ENCODE peak calls at places on chromosomes 16 and 17, in six cellular contexts. Z is sigmoid colon, J is A549, K is tibial nerve, E is transverse colon, L is GM12878. P is an unnamed sample.

GRCh38 chr16:9898555-9898954 is 283.7 kb downstream of the GRIN2A start:
- DNase-seq in J (no peak), L (no peak), Z (no peak), K (no peak), E (no peak), P (no peak)

GRCh38 chr17:49928126-49928800 is 40.7 kb upstream of the DLX4 start:
- DNase-seq in J (no peak), L (no peak), Z (no peak), K (no peak), E (no peak), P (no peak)

GRCh38 chr16:87489434-87490045 is 3.3 kb downstream of the ZCCHC14 start:
- DNase-seq in K (no peak), L (no peak), Z (no peak), E (no peak), J (no peak), P (no peak)

GRCh38 chr17:17557796-17558195 is 33.7 kb downstream of the PEMT start:
- DNase-seq in E (no peak), J (no peak), Z (no peak), L (no peak), K (no peak), P (no peak)

GRCh38 chr17:29931253-29931932 is 1.4 kb upstream of the SSH2 start:
- DNase-seq in E (peak), J (peak), Z (peak), K (peak), L (peak), P (peak)

GRCh38 chr16:88141580-88141979 is 190.3 kb downstream of the BANP start:
- DNase-seq in K (no peak), L (no peak), J (no peak), E (no peak), Z (no peak), P (no peak)

GRCh38 chr16:12253731-12254130 is 277.2 kb downstream of the SNX29 start:
- DNase-seq in K (no peak), E (no peak), Z (no peak), L (no peak), J (no peak), P (no peak)

GRCh38 chr16:70715113-70715711 is 29.4 kb upstream of the MTSS2 start:
- DNase-seq in E (peak), L (no peak), K (peak), J (peak), Z (peak), P (peak)

GRCh38 chr16:80583466-80583865 is 42.7 kb downstream of the DYNLRB2 start:
- DNase-seq in K (no peak), Z (no peak), J (no peak), E (no peak), L (no peak), P (no peak)

GRCh38 chr16:17173134-17173729 is 297.5 kb downstream of the XYLT1 start:
- DNase-seq in J (no peak), Z (peak), E (peak), K (peak), L (no peak), P (peak)

GRCh38 chr16:75288596-75289120 is 37.2 kb upstream of the BCAR1 start:
- DNase-seq in J (no peak), E (no peak), L (peak), K (no peak), Z (no peak), P (no peak)

GRCh38 chr16:81487301-81487720 is 42.7 kb downstream of the CMIP start:
- DNase-seq in L (no peak), J (no peak), Z (no peak), E (no peak), K (no peak), P (no peak)

GRCh38 chr16:30112197-30113030 is 923 bp downstream of the GDPD3 start:
- DNase-seq in E (peak), K (no peak), L (no peak), Z (peak), J (peak), P (peak)

GRCh38 chr16:54284931-54285413 is 1.6 kb downstream of the IRX3 start:
- DNase-seq in L (no peak), E (no peak), J (peak), Z (no peak), K (no peak), P (no peak)

GRCh38 chr17:76709077-76709950 is 1.5 kb downstream of the MXRA7 start:
- DNase-seq in J (peak), Z (peak), L (no peak), E (peak), K (peak), P (peak)
- H3K27ac ChIP-seq in J (peak), Z (peak), L (no peak), E (peak), K (peak), P (peak)

GRCh38 chr17:56679767-56680422 is 86.4 kb downstream of the NOG start:
- DNase-seq in L (no peak), E (no peak), Z (no peak), J (no peak), K (no peak), P (no peak)

GRCh38 chr17:56680676-56681075 is 87.2 kb downstream of the NOG start:
- DNase-seq in L (no peak), J (no peak), K (no peak), E (no peak), Z (no peak), P (no peak)

GRCh38 chr17:56676807-56677206 is 83.3 kb downstream of the NOG start:
- DNase-seq in E (no peak), K (no peak), J (peak), L (no peak), Z (no peak), P (no peak)

GRCh38 chr17:56679148-56679766 is 85.8 kb downstream of the NOG start:
- DNase-seq in Z (no peak), E (no peak), K (no peak), L (no peak), J (peak), P (no peak)

DNA sequence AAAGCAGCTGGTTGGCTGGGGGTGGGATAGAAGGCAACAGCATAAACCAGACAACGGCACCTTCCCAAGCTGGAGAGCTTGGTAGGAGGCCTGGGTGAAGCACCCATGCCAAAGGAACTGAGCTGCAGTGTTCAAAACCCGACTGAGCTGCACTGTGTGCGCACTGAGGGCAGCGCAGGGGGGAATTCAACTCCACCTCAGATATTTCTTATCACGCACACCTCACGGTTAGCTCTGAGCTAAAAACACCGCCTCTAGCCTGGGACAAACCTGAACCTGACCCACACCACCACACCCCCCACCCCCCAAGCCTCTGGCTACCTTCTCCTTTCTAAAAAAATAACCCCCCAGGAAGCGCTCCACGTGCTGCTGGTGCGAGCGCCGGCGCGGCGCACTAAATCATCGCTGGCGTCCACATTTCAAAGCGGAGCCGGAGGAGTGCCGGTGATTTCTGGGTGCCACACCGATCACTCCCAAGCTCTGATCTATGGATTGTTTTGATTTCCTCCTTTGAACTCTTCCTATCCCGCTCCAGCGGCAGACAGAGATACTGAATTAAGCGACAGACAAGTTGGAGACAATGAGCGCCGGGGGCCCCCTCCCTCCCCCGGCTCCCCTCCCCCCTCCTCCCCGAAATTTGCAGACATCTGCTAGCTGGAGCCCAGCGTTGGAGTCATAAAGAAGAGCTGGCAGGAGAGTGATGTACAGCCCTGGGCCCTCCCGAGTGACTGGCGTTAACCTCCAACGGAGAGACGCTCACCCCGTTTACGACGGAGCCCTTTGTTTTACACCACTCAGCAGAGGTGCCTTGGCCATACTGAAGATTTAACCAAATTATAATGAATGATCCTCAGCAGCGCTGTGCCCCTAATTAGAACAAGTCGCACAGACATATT is 85.0 kb downstream of the NOG start:
- DNase-seq in E (no peak), Z (no peak), K (no peak), J (no peak), L (no peak), P (no peak)
- H3K4me3 ChIP-seq in E (no peak), Z (peak), K (no peak), J (no peak), L (no peak), P (no peak)

GRCh38 chr16:66606000-66606751 is 1.7 kb downstream of the CMTM3 start:
- DNase-seq in L (no peak), J (no peak), K (no peak), E (no peak), Z (no peak), P (no peak)

GRCh38 chr16:66605177-66605999 is 884 bp downstream of the CMTM3 start:
- DNase-seq in L (no peak), J (peak), E (peak), Z (peak), K (no peak), P (no peak)

GRCh38 chr16:66610111-66610820 is 5.8 kb downstream of the CMTM3 start:
- DNase-seq in K (no peak), Z (no peak), L (no peak), J (no peak), E (no peak), P (no peak)

GRCh38 chr16:66609139-66609510 is 4.6 kb downstream of the CMTM3 start:
- DNase-seq in J (no peak), K (no peak), E (no peak), Z (no peak), L (no peak), P (no peak)

GRCh38 chr16:66608241-66609138 is 4.0 kb downstream of the CMTM3 start:
- DNase-seq in J (peak), E (peak), Z (peak), K (peak), L (no peak), P (peak)
- TF ChIP-seq EP300 in J (no peak), E (no peak), Z (no peak), K (peak), L (no peak), P (no peak)

DNA sequence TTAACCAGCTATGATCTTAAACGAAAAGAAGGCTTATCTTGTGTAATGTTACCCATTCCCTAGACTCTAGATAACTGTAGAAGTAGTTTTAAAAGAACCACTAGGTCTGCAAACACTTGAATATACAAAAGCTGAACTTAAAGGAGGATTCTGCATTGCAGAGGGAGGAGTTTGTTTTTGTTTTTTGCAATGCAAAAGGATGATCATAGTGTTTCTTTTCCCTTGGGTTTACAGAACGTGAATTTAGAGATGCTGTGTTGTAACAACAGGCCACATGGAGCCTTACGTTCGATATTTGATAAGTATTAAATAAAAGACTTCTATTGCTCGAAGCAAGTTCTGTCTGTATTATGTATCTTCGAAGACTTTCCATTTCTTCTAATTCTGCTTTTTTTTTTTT is 77.6 kb downstream of the CHD9 start:
- DNase-seq in Z (no peak), K (no peak), E (no peak), L (no peak), J (no peak), P (no peak)
- H3K27ac ChIP-seq in Z (peak), K (no peak), E (peak), L (no peak), J (no peak), P (no peak)

GRCh38 chr17:4833178-4833940 is at the start of gene MINK1:
- DNase-seq in J (peak), E (peak), L (peak), K (peak), Z (peak), P (peak)

GRCh38 chr17:4836221-4836620 is 3.1 kb downstream of the MINK1 start:
- DNase-seq in E (no peak), L (no peak), K (no peak), Z (no peak), J (no peak), P (no peak)

GRCh38 chr17:4833941-4834501 is 881 bp downstream of the MINK1 start:
- DNase-seq in Z (peak), J (peak), L (no peak), K (no peak), E (peak), P (peak)

GRCh38 chr17:4837471-4838305 is 4.5 kb downstream of the MINK1 start:
- DNase-seq in J (no peak), K (no peak), E (no peak), L (no peak), Z (no peak), P (no peak)

GRCh38 chr17:4834621-4835020 is 1.5 kb downstream of the MINK1 start:
- DNase-seq in J (no peak), E (peak), K (no peak), L (no peak), Z (no peak), P (no peak)
- H3K4me3 ChIP-seq in J (peak), E (no peak), K (peak), L (peak), Z (peak), P (peak)

DNA sequence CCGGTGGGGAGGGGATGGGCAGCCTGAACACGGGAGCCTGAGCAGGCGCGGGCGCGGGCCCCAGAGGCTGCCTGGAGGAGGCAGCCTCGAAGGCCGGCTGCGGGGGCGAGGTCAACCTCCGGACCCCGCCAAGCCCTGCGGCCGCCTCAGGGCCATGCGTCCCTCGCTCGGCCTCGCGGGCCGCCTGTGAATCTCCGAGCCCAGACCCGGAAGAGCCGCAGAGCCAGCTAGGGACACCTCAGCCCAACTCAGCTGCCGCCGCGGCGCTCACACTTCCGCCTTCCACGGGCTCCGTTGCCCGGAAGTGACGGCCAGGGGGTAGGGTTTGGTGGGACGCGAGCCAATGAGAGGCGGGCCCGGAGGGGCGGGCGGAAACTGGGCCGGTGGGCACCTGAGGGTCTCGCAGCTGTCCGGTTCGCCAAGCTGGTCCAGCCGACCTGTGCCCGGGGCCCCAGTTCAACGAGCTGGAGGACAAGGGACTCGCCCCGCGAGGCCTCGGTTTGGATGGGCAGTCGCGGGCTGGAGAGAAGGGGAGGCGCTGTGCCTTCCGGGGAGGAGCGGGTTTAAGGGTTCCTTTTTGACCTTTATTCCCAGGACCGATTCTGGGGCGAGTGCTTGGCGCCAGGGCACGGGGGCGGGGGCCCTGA is at the start of gene SLC38A10:
- DNase-seq in J (peak), K (peak), L (peak), Z (peak), E (peak), P (peak)
- TF ChIP-seq EP300 in J (no peak), K (peak), L (no peak), Z (no peak), E (no peak), P (no peak)

DNA sequence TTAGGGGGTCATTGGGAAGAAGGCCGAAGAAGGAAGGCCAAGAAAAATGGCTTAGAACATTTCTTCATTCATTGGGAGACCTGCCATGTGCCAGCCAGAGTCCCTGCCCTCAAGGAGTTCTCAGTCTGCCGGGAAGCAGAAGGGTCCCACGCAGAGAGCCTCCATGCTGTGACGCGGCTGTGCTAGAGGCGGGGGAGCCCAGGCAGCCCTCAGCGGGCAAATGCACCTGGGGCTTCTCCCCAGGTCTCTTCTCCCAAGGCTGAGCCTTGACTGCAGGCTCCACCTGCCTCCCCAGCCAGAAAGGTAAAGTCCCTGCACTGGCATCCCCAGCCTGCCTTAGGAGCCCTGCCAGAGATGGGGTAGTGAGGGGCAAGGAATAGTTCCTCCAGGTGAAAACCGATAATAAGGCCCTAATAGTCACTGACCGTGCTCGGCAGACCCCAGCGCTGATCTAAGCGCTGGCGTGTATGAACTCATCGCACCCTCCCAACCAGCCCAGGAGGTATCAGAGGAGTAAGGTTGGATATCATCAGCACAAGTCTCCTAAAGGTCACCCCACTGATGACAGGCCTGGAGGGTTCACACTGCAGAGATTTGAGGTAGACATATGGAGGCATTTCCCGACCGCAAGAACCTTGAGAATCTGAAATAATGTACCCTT is 6.0 kb upstream of the CDR2L start:
- DNase-seq in L (no peak), J (no peak), E (no peak), Z (no peak), K (no peak), P (no peak)
- H3K27ac ChIP-seq in L (no peak), J (peak), E (peak), Z (peak), K (peak), P (peak)